ENCODE peak calls at places on chromosome 3, in five cellular contexts. One of them, this sample, is unnamed.

GRCh38 chr3:122025296-122025695 is 3.2 kb upstream of the ILDR1 start:
- DNase-seq in H1: no peak
- DNase-seq in mesenchymal stem cell: no peak
- DNase-seq in neuronal stem cell: no peak
- DNase-seq in IMR-90: no peak
- DNase-seq in this sample: no peak

GRCh38 chr3:155742339-155742980 is 2.4 kb downstream of the PLCH1 start:
- DNase-seq in IMR-90: no peak
- DNase-seq in neuronal stem cell: no peak
- DNase-seq in H1: no peak
- DNase-seq in mesenchymal stem cell: peak
- DNase-seq in this sample: no peak

GRCh38 chr3:133404925-133405324 is 5.1 kb downstream of the BFSP2 start:
- DNase-seq in IMR-90: no peak
- DNase-seq in H1: no peak
- DNase-seq in mesenchymal stem cell: no peak
- DNase-seq in neuronal stem cell: peak
- DNase-seq in this sample: no peak

GRCh38 chr3:194871143-194871863 is 185.6 kb downstream of the FAM43A start:
- DNase-seq in H1: no peak
- DNase-seq in mesenchymal stem cell: peak
- DNase-seq in neuronal stem cell: no peak
- DNase-seq in IMR-90: peak
- DNase-seq in this sample: peak

GRCh38 chr3:132659000-132659369 is 624 bp downstream of the ACAD11 start:
- DNase-seq in neuronal stem cell: no peak
- DNase-seq in H1: no peak
- DNase-seq in IMR-90: no peak
- DNase-seq in mesenchymal stem cell: no peak
- DNase-seq in this sample: no peak

GRCh38 chr3:38563070-38563901 is 67.1 kb downstream of the EXOG start:
- DNase-seq in H1: no peak
- DNase-seq in mesenchymal stem cell: no peak
- DNase-seq in neuronal stem cell: no peak
- DNase-seq in IMR-90: no peak
- DNase-seq in this sample: no peak

GRCh38 chr3:2599471-2599870 is 500.8 kb downstream of the CNTN4 start:
- DNase-seq in mesenchymal stem cell: peak
- DNase-seq in H1: no peak
- DNase-seq in neuronal stem cell: no peak
- DNase-seq in IMR-90: no peak
- DNase-seq in this sample: no peak

GRCh38 chr3:64593350-64593749 is 94.5 kb downstream of the ADAMTS9 start:
- DNase-seq in IMR-90: no peak
- DNase-seq in H1: no peak
- DNase-seq in neuronal stem cell: no peak
- DNase-seq in mesenchymal stem cell: no peak
- DNase-seq in this sample: no peak

GRCh38 chr3:176919836-176920760 is 277.2 kb downstream of the TBL1XR1 start:
- DNase-seq in mesenchymal stem cell: peak
- DNase-seq in neuronal stem cell: no peak
- DNase-seq in IMR-90: peak
- DNase-seq in H1: no peak
- DNase-seq in this sample: peak

GRCh38 chr3:171257251-171258179 is 202.7 kb downstream of the TNIK start:
- DNase-seq in H1: no peak
- DNase-seq in neuronal stem cell: no peak
- DNase-seq in mesenchymal stem cell: no peak
- DNase-seq in IMR-90: peak
- DNase-seq in this sample: no peak

GRCh38 chr3:69294014-69294771 is 91.7 kb downstream of the FRMD4B start:
- DNase-seq in H1: no peak
- DNase-seq in IMR-90: no peak
- DNase-seq in mesenchymal stem cell: peak
- DNase-seq in neuronal stem cell: no peak
- DNase-seq in this sample: peak

GRCh38 chr3:31968391-31968926 is 12.6 kb downstream of the OSBPL10 start:
- DNase-seq in neuronal stem cell: no peak
- DNase-seq in H1: no peak
- DNase-seq in IMR-90: peak
- DNase-seq in mesenchymal stem cell: peak
- DNase-seq in this sample: no peak

GRCh38 chr3:46395210-46395661 is 11.6 kb downstream of the CCR5AS start:
- DNase-seq in mesenchymal stem cell: no peak
- DNase-seq in H1: no peak
- DNase-seq in IMR-90: peak
- DNase-seq in neuronal stem cell: no peak
- DNase-seq in this sample: peak

GRCh38 chr3:79983063-79983561 is 215.3 kb upstream of the ROBO1 start:
- DNase-seq in IMR-90: no peak
- DNase-seq in mesenchymal stem cell: no peak
- DNase-seq in H1: no peak
- DNase-seq in neuronal stem cell: no peak
- DNase-seq in this sample: no peak

GRCh38 chr3:194069421-194070219 is 66.3 kb upstream of the HES1 start:
- DNase-seq in H1: no peak
- DNase-seq in mesenchymal stem cell: peak
- DNase-seq in neuronal stem cell: no peak
- DNase-seq in IMR-90: peak
- DNase-seq in this sample: peak

GRCh38 chr3:157075693-157076420 is 84.1 kb downstream of the CCNL1 start:
- DNase-seq in H1: no peak
- DNase-seq in mesenchymal stem cell: peak
- DNase-seq in neuronal stem cell: no peak
- DNase-seq in IMR-90: no peak
- DNase-seq in this sample: no peak

GRCh38 chr3:59754456-59754855 is 704.6 kb upstream of the CFAP20DC start:
- DNase-seq in mesenchymal stem cell: no peak
- DNase-seq in neuronal stem cell: no peak
- DNase-seq in H1: no peak
- DNase-seq in IMR-90: no peak
- DNase-seq in this sample: peak

GRCh38 chr3:171055336-171056178 is 29.0 kb upstream of the SLC2A2 start:
- DNase-seq in IMR-90: peak
- DNase-seq in mesenchymal stem cell: peak
- DNase-seq in neuronal stem cell: no peak
- DNase-seq in H1: no peak
- DNase-seq in this sample: no peak

DNA sequence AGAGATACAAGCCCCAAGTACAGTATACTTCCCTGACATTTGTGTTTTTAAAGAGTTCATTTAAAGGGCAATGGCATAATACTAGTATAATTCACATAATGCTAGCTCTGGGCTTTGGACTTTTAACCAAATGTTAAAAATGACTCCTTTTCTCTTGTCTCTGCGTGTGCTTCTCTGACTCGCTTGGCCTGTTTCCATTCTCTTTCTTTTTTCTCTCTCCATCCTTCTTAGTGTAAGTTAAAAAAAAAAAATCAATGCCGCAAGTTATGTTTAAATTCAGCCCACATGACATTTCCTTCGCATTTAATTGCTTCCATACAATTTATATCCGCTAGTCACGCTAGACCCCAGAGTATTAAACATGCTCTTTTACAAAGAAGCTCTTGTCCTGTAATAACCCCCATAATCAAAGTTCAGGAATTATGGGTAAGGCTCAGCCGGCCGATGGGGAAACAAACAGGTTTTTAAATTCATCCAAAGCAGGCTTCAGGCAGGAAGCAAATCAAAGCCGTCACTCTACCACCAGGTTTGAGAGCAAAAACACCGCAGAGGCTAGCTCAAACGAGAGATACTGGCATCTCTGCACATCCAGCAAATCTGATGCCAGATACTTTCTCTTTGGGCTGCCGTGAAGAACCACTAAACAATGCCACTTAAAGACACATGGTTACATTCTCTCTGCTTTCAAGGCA is 19.3 kb downstream of the WWTR1 start:
- DNase-seq in neuronal stem cell: no peak
- DNase-seq in mesenchymal stem cell: peak
- DNase-seq in IMR-90: peak
- DNase-seq in H1: no peak
- DNase-seq in this sample: peak
- H3K4me3 ChIP-seq in neuronal stem cell: no peak
- H3K4me3 ChIP-seq in mesenchymal stem cell: peak
- H3K4me3 ChIP-seq in IMR-90: peak
- H3K4me3 ChIP-seq in H1: no peak
- H3K4me3 ChIP-seq in this sample: no peak

DNA sequence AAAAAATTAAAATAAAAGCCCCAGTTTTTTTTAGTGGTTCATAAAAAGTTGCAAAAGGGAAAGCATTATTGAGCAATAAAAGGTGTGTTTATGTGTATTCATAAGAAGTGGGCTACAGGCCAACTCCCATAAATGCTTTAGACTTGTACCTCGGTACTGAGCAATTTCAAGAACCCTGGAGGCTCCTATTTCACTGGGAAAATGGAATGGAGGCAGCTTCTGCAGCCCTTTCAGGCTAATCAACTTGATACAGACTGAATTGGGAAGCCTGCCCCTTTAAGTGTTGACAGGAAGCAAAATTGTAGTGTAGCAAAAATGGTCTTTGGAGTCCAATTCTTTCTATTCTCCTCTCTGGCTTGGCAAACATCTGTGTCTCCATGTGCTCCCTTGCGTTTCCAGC is 118.8 kb downstream of the ECT2 start:
- DNase-seq in mesenchymal stem cell: no peak
- DNase-seq in IMR-90: no peak
- DNase-seq in neuronal stem cell: no peak
- DNase-seq in H1: no peak
- DNase-seq in this sample: no peak
- H3K18ac ChIP-seq in mesenchymal stem cell: no peak
- H3K18ac ChIP-seq in IMR-90: no peak
- H3K18ac ChIP-seq in neuronal stem cell: no peak
- H3K18ac ChIP-seq in H1: no peak
- H3K18ac ChIP-seq in this sample: no peak

GRCh38 chr3:51358981-51359380 is 26.1 kb upstream of the MANF start:
- DNase-seq in IMR-90: no peak
- DNase-seq in H1: no peak
- DNase-seq in mesenchymal stem cell: no peak
- DNase-seq in neuronal stem cell: no peak
- DNase-seq in this sample: no peak

GRCh38 chr3:51362476-51362875 is 22.6 kb upstream of the MANF start:
- DNase-seq in mesenchymal stem cell: no peak
- DNase-seq in IMR-90: no peak
- DNase-seq in H1: no peak
- DNase-seq in neuronal stem cell: no peak
- DNase-seq in this sample: no peak

GRCh38 chr3:51361746-51362145 is 23.3 kb upstream of the MANF start:
- DNase-seq in neuronal stem cell: no peak
- DNase-seq in mesenchymal stem cell: no peak
- DNase-seq in H1: no peak
- DNase-seq in IMR-90: no peak
- DNase-seq in this sample: no peak

GRCh38 chr3:51357856-51358255 is 27.2 kb upstream of the MANF start:
- DNase-seq in neuronal stem cell: no peak
- DNase-seq in H1: no peak
- DNase-seq in mesenchymal stem cell: no peak
- DNase-seq in IMR-90: no peak
- DNase-seq in this sample: no peak

DNA sequence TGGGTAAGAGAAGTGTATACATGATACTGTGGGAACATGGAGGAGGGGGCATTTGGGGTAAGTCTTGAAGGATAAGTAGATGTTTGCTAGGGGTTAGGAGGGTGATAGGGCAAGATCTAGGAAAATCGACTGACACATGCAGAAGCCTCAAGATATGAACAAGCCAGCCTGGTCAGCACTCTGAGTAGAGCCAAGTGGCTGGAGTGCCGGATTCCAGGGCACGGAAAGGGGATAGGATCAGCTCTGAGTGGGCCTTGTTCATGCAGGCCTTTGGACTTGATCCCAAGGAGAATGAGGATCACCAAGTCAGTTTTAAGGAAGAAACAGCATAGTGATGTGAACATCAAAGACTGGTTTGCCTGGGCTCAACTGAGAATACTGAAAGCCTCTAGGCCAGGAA is 24.3 kb upstream of the MANF start:
- DNase-seq in H1: no peak
- DNase-seq in neuronal stem cell: no peak
- DNase-seq in IMR-90: no peak
- DNase-seq in mesenchymal stem cell: no peak
- DNase-seq in this sample: no peak
- H2AFZ ChIP-seq in H1: no peak
- H2AFZ ChIP-seq in neuronal stem cell: no peak
- H2AFZ ChIP-seq in IMR-90: no peak
- H2AFZ ChIP-seq in mesenchymal stem cell: no peak
- H2AFZ ChIP-seq in this sample: no peak

DNA sequence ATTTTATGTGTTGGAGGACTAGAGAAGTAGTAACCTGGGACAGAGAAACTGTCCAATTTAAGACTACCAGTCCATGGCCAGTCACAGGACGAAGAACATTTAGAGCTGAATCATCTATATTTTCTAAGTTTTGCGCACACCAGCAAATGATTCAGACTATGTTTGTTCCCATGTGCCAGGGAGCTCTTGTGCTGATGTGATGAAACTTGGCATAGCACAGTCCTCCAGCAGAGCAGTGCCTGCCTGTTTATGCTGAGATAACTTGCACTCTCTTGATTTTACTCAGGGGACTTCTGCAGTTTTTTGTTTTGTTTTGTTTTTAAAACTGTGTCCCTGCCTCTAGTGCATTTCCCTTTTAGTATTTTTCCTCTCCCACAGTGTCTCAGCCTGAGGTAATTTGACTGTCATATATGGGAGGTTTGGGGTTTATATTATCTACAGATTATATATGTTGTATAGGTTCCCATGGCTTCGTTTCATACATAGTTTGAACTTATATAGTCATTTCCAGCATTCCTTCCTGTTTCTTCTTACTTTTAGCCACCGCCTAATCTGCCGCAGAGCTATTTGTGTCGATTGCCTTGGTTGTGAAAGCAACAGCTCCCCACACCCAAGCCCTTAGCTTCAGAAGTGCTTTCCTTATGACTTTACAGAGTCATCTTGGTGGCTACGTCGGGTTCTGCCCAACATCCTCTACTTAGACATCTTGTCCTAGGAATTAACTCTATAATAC is 45.5 kb downstream of the PPM1L start:
- DNase-seq in mesenchymal stem cell: peak
- DNase-seq in IMR-90: peak
- DNase-seq in neuronal stem cell: no peak
- DNase-seq in H1: no peak
- DNase-seq in this sample: no peak
- H3K4me3 ChIP-seq in mesenchymal stem cell: peak
- H3K4me3 ChIP-seq in IMR-90: no peak
- H3K4me3 ChIP-seq in neuronal stem cell: no peak
- H3K4me3 ChIP-seq in H1: no peak
- H3K4me3 ChIP-seq in this sample: no peak

DNA sequence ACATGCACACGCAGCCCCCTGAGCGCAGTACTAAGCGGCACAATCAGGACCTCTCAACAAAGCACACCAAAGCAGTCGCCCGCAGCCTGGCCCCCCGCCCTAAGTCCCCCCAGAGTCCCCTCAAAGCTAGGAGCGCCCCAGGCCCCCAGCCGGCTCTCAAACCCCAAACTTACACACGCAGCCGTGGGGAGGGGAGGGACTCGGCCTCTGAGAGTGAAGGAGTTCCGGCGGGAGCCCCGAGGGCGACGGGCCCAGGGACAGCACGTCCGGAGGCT is 5.5 kb downstream of the GATA2 start:
- DNase-seq in H1: no peak
- DNase-seq in IMR-90: no peak
- DNase-seq in neuronal stem cell: no peak
- DNase-seq in mesenchymal stem cell: no peak
- DNase-seq in this sample: no peak
- H3K18ac ChIP-seq in H1: no peak
- H3K18ac ChIP-seq in IMR-90: peak
- H3K18ac ChIP-seq in neuronal stem cell: no peak
- H3K18ac ChIP-seq in mesenchymal stem cell: no peak
- H3K18ac ChIP-seq in this sample: peak

GRCh38 chr3:114393367-114394072 is 99.7 kb downstream of the TIGIT start:
- DNase-seq in neuronal stem cell: no peak
- DNase-seq in IMR-90: no peak
- DNase-seq in mesenchymal stem cell: no peak
- DNase-seq in H1: no peak
- DNase-seq in this sample: no peak
- H2AFZ ChIP-seq in neuronal stem cell: no peak
- H2AFZ ChIP-seq in IMR-90: no peak
- H2AFZ ChIP-seq in mesenchymal stem cell: no peak
- H2AFZ ChIP-seq in H1: no peak
- H2AFZ ChIP-seq in this sample: no peak